ENCODE peak calls at places on chromosomes 6 and 20, in five cellular contexts. W, U, V, F and B are unnamed samples. For H3K4me1 and H3K9me3, the result is how much of the 10 kb centered on the place peaks cover.

GRCh38 chr20:46666306-46666705 is 15.0 kb upstream of the SLC13A3 start:
- DNase-seq in W (no peak), U (no peak), V (no peak), F (no peak), B (no peak)

GRCh38 chr6:45566882-45567281 is 189.1 kb upstream of the SUPT3H start:
- DNase-seq in W (no peak), U (peak), V (no peak), F (peak), B (peak)

GRCh38 chr20:20711413-20711812 is 1.0 kb downstream of the RALGAPA2 start:
- DNase-seq in W (no peak), U (no peak), V (no peak), F (no peak), B (no peak)

GRCh38 chr20:10111144-10111771 is 76.5 kb downstream of the ANKEF1 start:
- DNase-seq in W (no peak), U (no peak), V (no peak), F (no peak), B (no peak)

GRCh38 chr6:16276991-16277981 is 38.9 kb downstream of the GMPR start:
- DNase-seq in W (no peak), U (peak), V (peak), F (peak), B (peak)

GRCh38 chr6:144466716-144467115 is 181.6 kb downstream of the UTRN start:
- DNase-seq in W (no peak), U (no peak), V (no peak), F (no peak), B (no peak)

GRCh38 chr6:159038914-159039884 is 5.6 kb downstream of the TAGAP start:
- DNase-seq in W (peak), U (no peak), V (no peak), F (peak), B (no peak)

GRCh38 chr20:1263853-1264252 is 2.2 kb upstream of the SNPH start:
- DNase-seq in W (no peak), U (no peak), V (no peak), F (peak), B (no peak)

GRCh38 chr6:12010635-12011275 is 1.4 kb upstream of the HIVEP1 start:
- DNase-seq in W (no peak), U (peak), V (peak), F (no peak), B (peak)

GRCh38 chr6:34834789-34835518 is 43.1 kb downstream of the BLTP3A start:
- DNase-seq in W (no peak), U (no peak), V (no peak), F (peak), B (no peak)

GRCh38 chr6:110784610-110784979 is 30.7 kb downstream of the CDK19 start:
- DNase-seq in W (no peak), U (no peak), V (no peak), F (no peak), B (no peak)

GRCh38 chr6:112018619-112019416 is 35.1 kb upstream of the CCN6 start:
- DNase-seq in W (no peak), U (no peak), V (no peak), F (no peak), B (peak)

GRCh38 chr6:154261688-154262397 is 94.8 kb downstream of the IPCEF1 start:
- DNase-seq in W (no peak), U (no peak), V (no peak), F (no peak), B (no peak)

GRCh38 chr6:80165143-80165542 is 58.7 kb downstream of the BCKDHB start:
- DNase-seq in W (peak), U (no peak), V (no peak), F (no peak), B (no peak)

GRCh38 chr6:75504902-75505233 is 11.3 kb upstream of the FILIP1 start:
- DNase-seq in W (no peak), U (no peak), V (no peak), F (peak), B (no peak)

GRCh38 chr6:104604643-104605042 is 255.1 kb downstream of the HACE1 start:
- DNase-seq in W (no peak), U (no peak), V (no peak), F (no peak), B (no peak)

GRCh38 chr6:18400831-18401446 is 13.8 kb downstream of the RNF144B start:
- DNase-seq in W (peak), U (no peak), V (no peak), F (peak), B (no peak)

GRCh38 chr20:14337400-14338171 is at the start of gene FLRT3:
- DNase-seq in W (peak), U (peak), V (peak), F (peak), B (peak)

GRCh38 chr20:34581341-34582189 is 23.0 kb downstream of the MAP1LC3A start:
- DNase-seq in W (peak), U (no peak), V (no peak), F (peak), B (no peak)

GRCh38 chr20:34579191-34579661 is 20.7 kb downstream of the MAP1LC3A start:
- DNase-seq in W (no peak), U (no peak), V (no peak), F (peak), B (no peak)

GRCh38 chr20:34579936-34580587 is 21.5 kb downstream of the MAP1LC3A start:
- DNase-seq in W (peak), U (no peak), V (no peak), F (peak), B (no peak)

GRCh38 chr20:34582221-34582620 is 23.7 kb downstream of the MAP1LC3A start:
- DNase-seq in W (no peak), U (no peak), V (no peak), F (no peak), B (no peak)

DNA sequence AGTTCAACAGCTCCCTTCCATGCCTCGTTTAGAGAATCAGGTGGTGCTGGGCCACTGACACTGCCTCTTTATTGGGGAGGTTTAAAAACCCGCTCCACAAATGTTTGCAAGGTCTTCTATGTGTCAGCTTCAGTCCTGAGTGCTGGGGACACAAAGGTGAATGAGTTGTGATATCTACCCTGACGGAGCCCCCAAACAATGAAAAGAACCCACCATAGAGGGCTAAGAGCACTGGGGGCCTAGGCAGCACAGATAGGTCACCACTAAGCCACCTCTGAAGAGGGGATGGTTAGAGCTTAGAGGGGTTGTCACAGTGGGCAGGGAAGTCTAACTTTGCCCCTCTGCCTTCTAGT is 22.0 kb downstream of the MAP1LC3A start:
- DNase-seq in W (no peak), U (no peak), V (no peak), F (no peak), B (no peak)
- H3K4me1 ChIP-seq in W (under half), U (under half), V (under half), F (under half), B (under half)

DNA sequence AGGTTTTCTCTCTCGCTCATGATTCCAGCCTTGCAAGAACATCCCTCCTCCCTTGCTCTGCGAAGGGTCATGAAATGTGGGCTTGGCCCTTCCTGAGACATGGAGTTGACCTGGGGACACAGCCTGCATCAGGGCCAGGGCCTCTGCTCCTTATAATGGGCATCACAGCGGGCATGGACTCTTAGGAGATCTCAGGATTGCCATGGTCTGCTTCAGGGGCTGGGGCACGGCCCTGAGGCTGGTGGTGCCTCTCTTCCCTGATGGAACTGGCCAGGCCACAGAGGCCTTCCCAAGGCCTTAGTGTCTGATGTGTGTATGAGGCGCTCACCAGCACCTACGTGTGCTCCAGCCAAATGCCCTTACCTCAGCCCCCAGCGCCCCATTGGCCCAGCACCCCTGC is 23.9 kb downstream of the ENTPD6 start:
- DNase-seq in W (no peak), U (no peak), V (no peak), F (no peak), B (no peak)
- H3K9me3 ChIP-seq in W (under half), U (under half), V (under half), F (under half), B (under half)

DNA sequence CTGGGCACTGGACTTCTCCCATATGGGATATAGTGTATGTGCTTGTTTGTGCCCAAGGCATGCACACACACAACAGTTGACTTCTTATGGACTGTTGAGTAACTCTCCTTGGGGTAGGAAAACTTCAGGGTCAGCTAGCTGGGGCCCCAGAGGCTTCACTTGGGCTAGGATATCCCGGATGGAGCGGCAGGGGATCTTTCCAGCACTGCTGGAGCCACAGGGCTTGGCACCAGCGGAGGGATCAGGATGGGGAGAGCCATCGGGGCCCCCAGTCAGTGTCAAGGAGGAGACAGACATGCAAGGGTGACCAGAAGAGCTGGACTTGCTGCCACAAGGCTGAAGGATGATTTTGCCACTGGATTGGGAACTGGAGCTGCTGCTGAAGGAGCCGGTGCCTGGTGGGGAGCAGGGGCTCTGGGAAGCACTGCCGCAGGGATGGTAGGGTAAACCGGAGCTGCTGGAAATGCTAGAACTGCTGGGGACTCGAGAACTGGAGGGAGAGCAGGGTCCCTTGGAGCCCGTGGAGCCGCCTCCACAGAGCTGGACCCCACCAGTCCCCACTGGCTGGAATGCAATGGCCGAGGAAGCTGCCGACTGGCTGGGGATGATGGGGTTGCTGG is 1.5 kb downstream of the PSORS1C1 start:
- DNase-seq in W (no peak), U (no peak), V (no peak), F (no peak), B (no peak)
- H3K4me1 ChIP-seq in W (under half), U (under half), V (under half), F (under half), B (under half)

DNA sequence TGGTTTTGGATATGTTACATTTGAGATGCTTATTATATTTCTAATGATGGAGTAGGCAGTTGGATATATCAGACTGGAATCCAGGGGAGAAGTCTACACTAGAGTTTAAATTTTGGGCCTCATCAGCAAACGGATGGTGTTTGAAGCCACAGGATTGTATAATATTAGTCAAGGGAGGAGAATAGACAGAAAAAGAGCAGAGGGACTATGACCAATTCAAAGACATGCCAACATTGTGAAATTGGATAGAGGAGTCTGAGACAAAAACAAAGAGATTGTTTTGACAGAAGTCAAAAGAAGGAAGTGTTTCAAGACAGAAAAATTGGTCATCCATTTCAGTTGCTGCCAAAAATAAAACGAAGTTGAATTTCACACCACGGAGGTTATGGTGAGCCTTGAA is 66.5 kb downstream of the NOX3 start:
- DNase-seq in W (no peak), U (no peak), V (no peak), F (no peak), B (no peak)
- H3K9me3 ChIP-seq in W (under half), U (under half), V (under half), F (under half), B (under half)

DNA sequence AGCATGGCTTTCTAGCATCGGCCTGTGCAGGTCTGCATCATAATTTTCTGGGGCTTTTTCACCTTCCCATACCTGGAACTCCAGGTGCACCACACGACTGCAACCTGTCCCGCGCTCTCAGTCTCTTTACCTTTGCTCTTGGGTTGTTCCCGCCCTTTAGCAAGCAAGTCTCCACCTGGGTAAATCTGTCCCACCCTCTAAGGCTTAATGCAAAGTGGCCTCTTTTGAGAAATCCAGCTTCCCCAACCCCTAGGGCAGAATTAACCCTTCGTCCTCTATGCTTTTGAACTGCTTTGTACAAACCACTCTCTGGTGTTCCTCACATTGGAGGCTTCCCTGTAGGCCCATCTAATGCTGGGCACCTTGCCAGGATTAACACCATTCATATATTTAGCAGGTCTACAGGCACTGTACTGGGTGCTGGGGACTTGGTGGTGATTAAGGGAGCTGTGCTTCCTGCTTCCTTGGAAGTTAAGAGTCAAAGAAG is 2.8 kb downstream of the ITPR3 start:
- DNase-seq in W (no peak), U (no peak), V (no peak), F (no peak), B (peak)
- H3K4me1 ChIP-seq in W (under half), U (under half), V (under half), F (under half), B (under half)

DNA sequence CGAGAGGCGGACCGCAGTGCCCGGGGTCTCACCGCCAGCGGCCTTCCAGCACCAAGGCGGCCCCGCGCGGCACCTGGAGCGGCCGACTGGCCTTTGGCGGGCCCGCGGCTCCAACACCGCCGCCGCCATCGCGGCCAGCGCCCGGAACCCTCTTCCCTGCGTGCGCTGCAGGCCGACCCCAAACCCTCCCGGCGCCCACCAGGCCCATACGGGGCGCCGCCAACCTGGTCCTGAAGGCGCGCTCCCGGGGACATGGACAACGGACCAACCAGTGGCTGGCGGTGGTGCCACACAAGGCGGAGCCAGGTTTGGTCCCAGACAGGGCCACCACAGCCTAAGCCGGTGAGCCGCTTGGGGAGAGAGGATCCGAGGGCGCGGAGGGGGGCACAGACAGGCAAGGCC is 1514.8 kb upstream of the DEFB115 start:
- DNase-seq in W (no peak), U (no peak), V (peak), F (no peak), B (no peak)
- H3K9me3 ChIP-seq in W (under half), U (under half), V (under half), F (under half), B (under half)

GRCh38 chr20:44596010-44596409 is 13.6 kb downstream of the PKIG start:
- DNase-seq in W (no peak), U (no peak), V (no peak), F (no peak), B (no peak)
- H3K4me1 ChIP-seq in W (under half), U (under half), V (half or more), F (half or more), B (under half)

GRCh38 chr6:9638861-9639260 is 776.0 kb downstream of the TFAP2A start:
- DNase-seq in W (no peak), U (no peak), V (no peak), F (no peak), B (no peak)
- H3K9me3 ChIP-seq in W (under half), U (under half), V (under half), F (under half), B (under half)

DNA sequence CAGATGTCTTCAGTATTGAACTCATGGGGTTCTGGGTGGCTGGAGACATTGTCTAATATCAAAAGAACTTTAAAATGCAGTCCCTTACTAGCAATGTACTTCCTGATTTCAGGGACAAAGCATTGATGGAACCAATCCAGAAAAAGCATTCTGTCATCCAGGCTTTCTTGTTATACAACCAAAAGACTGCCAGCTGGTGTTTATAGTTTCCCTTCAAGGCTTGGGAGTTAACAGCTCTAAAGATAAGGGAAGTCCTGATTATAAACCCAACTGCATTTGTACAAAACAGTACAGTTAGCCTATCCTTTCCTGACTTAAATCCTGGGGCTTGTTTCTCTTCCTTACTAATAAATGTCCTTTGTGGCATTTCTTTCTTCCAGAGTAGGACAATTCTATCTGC is 160.0 kb downstream of the COL21A1 start:
- DNase-seq in W (no peak), U (no peak), V (no peak), F (no peak), B (no peak)
- H3K4me1 ChIP-seq in W (under half), U (under half), V (under half), F (under half), B (under half)

DNA sequence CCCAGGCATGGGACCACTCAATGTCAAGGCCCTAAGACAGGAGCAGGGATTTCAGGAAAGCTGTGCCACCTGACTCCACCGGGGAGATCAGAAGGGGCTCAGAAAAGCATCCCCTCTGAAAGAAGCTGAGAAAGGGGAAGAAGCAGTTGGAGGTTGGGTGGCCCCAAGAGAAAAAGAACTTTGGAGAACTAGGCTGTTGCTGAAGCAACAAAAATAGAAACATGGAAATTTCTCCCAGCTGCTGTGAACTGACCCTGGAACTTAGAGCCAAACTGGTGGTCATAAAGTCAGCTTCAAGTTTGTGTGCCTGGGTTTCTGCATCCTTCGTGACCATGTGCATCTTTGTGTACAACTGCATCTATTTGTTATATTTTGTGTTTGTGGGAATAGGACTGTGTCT is 534.5 kb downstream of the MAFB start:
- DNase-seq in W (no peak), U (no peak), V (no peak), F (no peak), B (no peak)
- H3K9me3 ChIP-seq in W (under half), U (under half), V (under half), F (under half), B (under half)